ENCODE peak calls at places on chromosomes 5 and 9, in seven cellular contexts. X is hepatocyte, O is HCT116, P is GM23338, H is OCI-LY7, I is SK-N-SH, L is PC-3. B is an unnamed sample. For H3K4me1, the result is how much of the 10 kb centered on the place peaks cover.

GRCh38 chr5:159179556-159180305 is 29.6 kb downstream of the RNF145 start:
- DNase-seq in X (no peak), O (no peak), P (no peak), H (no peak), I (no peak), L (peak), B (no peak)

GRCh38 chr5:31811210-31811609 is 172.3 kb downstream of the PDZD2 start:
- DNase-seq in X (no peak), O (peak), P (no peak), H (no peak), I (no peak), L (peak), B (no peak)

GRCh38 chr5:124748687-124749594 is 2.5 kb upstream of the ZNF608 start:
- DNase-seq in X (peak), O (peak), P (peak), H (peak), I (peak), L (peak), B (peak)

GRCh38 chr5:140576776-140577201 is 12.2 kb downstream of the SLC35A4 start:
- DNase-seq in X (no peak), O (no peak), P (no peak), H (peak), I (no peak), L (no peak), B (no peak)

GRCh38 chr5:96228449-96228848 is 204.6 kb downstream of the PCSK1 start:
- DNase-seq in X (no peak), O (no peak), P (no peak), H (no peak), I (no peak), L (peak), B (no peak)

GRCh38 chr5:33409435-33410146 is 31.2 kb upstream of the TARS1 start:
- DNase-seq in X (peak), O (no peak), P (no peak), H (no peak), I (peak), L (no peak), B (no peak)

GRCh38 chr9:95874989-95875304 is 544 bp upstream of the ERCC6L2 start:
- DNase-seq in X (peak), O (no peak), P (peak), H (peak), I (peak), L (no peak), B (peak)

GRCh38 chr9:98118640-98119601 is at the start of gene TRIM14:
- DNase-seq in X (peak), O (peak), P (peak), H (peak), I (peak), L (peak), B (peak)

GRCh38 chr9:71909887-71910601 is 949 bp downstream of the ABHD17B start:
- DNase-seq in X (peak), O (no peak), P (peak), H (peak), I (peak), L (peak), B (peak)

GRCh38 chr9:1051286-1052118 is 1.3 kb downstream of the DMRT2 start:
- DNase-seq in X (peak), O (no peak), P (peak), H (peak), I (no peak), L (no peak), B (peak)

GRCh38 chr5:109690456-109691247 is 925 bp downstream of the MAN2A1 start:
- DNase-seq in X (peak), O (peak), P (peak), H (peak), I (peak), L (peak), B (peak)

GRCh38 chr9:15147471-15147870 is 159.5 kb downstream of the TTC39B start:
- DNase-seq in X (no peak), O (no peak), P (no peak), H (no peak), I (no peak), L (no peak), B (no peak)

GRCh38 chr9:99050292-99050911 is 54.5 kb upstream of the TGFBR1 start:
- DNase-seq in X (peak), O (no peak), P (no peak), H (no peak), I (no peak), L (peak), B (no peak)

GRCh38 chr9:93166699-93167098 is 17.2 kb upstream of the WNK2 start:
- DNase-seq in X (no peak), O (no peak), P (no peak), H (no peak), I (no peak), L (no peak), B (no peak)

GRCh38 chr9:93304574-93305496 is 120.9 kb downstream of the WNK2 start:
- DNase-seq in X (peak), O (no peak), P (peak), H (peak), I (peak), L (peak), B (peak)

GRCh38 chr9:109107402-109108240 is 12.1 kb downstream of the TMEM245 start:
- DNase-seq in X (peak), O (peak), P (no peak), H (no peak), I (no peak), L (peak), B (no peak)

GRCh38 chr5:11903121-11903613 is 1.1 kb downstream of the CTNND2 start:
- DNase-seq in X (peak), O (no peak), P (peak), H (no peak), I (no peak), L (no peak), B (peak)

GRCh38 chr5:174323878-174324281 is 278.4 kb downstream of the NSG2 start:
- DNase-seq in X (peak), O (peak), P (peak), H (peak), I (peak), L (peak), B (peak)

GRCh38 chr9:87592554-87593394 is 95.1 kb downstream of the DAPK1 start:
- DNase-seq in X (peak), O (no peak), P (no peak), H (no peak), I (no peak), L (no peak), B (no peak)

GRCh38 chr5:4906821-4907220 is 233.3 kb upstream of the ADAMTS16 start:
- DNase-seq in X (no peak), O (no peak), P (no peak), H (no peak), I (no peak), L (no peak), B (no peak)

GRCh38 chr9:78694950-78695349 is 398.0 kb downstream of the PSAT1 start:
- DNase-seq in X (no peak), O (no peak), P (no peak), H (peak), I (no peak), L (no peak), B (no peak)

GRCh38 chr9:13244190-13244589 is 35.3 kb downstream of the MPDZ start:
- DNase-seq in X (no peak), O (no peak), P (no peak), H (no peak), I (no peak), L (no peak), B (no peak)

GRCh38 chr9:101453776-101454570 is 18.4 kb upstream of the ALDOB start:
- DNase-seq in X (no peak), O (no peak), P (no peak), H (no peak), I (no peak), L (no peak), B (no peak)

GRCh38 chr5:133687212-133688051 is 75.1 kb upstream of the FSTL4 start:
- DNase-seq in X (no peak), O (no peak), P (no peak), H (no peak), I (no peak), L (no peak), B (peak)

GRCh38 chr5:84494453-84494852 is 109.8 kb upstream of the EDIL3 start:
- DNase-seq in X (no peak), O (no peak), P (no peak), H (no peak), I (no peak), L (peak), B (no peak)

GRCh38 chr5:66989286-66989685 is 207.3 kb downstream of the CD180 start:
- DNase-seq in X (no peak), O (no peak), P (peak), H (no peak), I (no peak), L (no peak), B (peak)

GRCh38 chr5:167147879-167148278 is 1143.6 kb upstream of the WWC1 start:
- DNase-seq in X (no peak), O (no peak), P (no peak), H (no peak), I (no peak), L (no peak), B (no peak)

GRCh38 chr5:54186912-54187445 is 123.4 kb downstream of the ARL15 start:
- DNase-seq in X (no peak), O (no peak), P (peak), H (no peak), I (no peak), L (no peak), B (peak)

GRCh38 chr9:37602817-37603216 is 10.4 kb upstream of the TOMM5 start:
- DNase-seq in X (peak), O (no peak), P (no peak), H (no peak), I (no peak), L (peak), B (no peak)

GRCh38 chr9:135583686-135584011 is 22.1 kb downstream of the PAEP start:
- DNase-seq in X (peak), O (no peak), P (no peak), H (no peak), I (no peak), L (no peak), B (no peak)
- TF ChIP-seq EZH2phosphoT487 in X (no peak), O (no peak), P (no peak), H (no peak), I (no peak), L (no peak), B (no peak)

GRCh38 chr9:31908891-31909480 is 475.5 kb upstream of the ACO1 start:
- DNase-seq in X (no peak), O (no peak), P (no peak), H (no peak), I (no peak), L (peak), B (no peak)

DNA sequence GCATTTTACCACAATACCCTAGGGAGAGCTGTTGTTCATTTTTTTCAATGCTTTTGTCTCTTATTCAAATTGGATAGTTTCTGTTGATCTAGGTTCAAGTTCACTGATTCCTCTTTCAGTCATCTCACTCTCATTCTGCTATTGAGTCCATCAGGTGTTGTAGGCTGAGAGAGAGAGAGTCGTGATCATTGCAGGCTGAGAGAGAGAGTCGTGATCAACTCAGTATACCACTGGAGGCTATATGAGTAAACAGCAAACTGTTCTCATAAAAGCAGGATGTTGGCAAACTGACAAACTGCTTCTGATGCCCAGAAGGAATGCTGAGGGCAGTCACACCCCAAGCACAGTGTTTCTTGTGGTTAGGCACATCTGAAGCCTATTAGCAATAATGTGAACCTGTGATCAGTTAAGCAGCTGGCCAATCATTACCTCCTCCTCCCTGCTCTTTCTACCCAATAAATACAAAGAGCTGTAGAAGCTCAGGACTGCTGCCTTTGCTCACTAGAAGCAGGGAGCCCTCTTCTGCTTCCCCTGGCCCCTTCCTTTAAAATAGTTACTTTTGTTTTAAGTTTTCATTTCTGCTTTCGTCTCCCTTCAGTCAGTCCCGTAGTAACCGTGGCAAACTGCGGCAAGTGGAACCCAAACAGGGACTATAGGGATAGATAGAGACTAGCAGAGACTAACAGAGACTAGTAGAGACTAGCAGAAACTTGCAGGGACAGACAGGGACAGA is 476.1 kb upstream of the ACO1 start:
- DNase-seq in X (no peak), O (peak), P (no peak), H (no peak), I (no peak), L (peak), B (no peak)
- H2AFZ ChIP-seq in X (no peak), O (no peak), P (peak), H (no peak), I (no peak), L (no peak), B (no peak)

GRCh38 chr9:121294866-121295661 is 27.1 kb downstream of the GSN start:
- DNase-seq in X (no peak), O (no peak), P (no peak), H (no peak), I (no peak), L (no peak), B (no peak)
- H3K4me1 ChIP-seq in X (under half), O (under half), P (under half), H (under half), I (under half), L (under half), B (under half)

DNA sequence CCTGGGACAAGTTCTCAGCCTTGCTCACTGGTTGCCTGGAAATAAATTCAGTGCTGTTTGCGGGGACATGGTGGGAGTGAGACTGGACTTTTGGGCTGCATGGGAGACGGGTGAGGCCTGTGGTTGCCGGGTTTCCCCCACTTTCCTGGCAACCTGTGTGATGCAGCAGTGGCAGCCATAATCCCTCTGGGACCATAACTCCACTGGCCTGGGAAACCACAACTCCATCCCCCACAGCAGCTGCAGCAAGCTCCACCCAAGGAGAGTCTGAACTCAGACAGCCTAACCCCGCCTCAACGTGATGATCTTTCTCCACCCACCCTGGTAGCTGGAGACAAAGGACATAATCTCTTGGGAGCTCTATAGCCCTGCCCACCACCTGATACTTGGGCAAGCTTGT is 349.9 kb downstream of the PIK3R1 start:
- DNase-seq in X (no peak), O (no peak), P (no peak), H (peak), I (no peak), L (no peak), B (no peak)
- TF ChIP-seq EZH2phosphoT487 in X (no peak), O (no peak), P (no peak), H (no peak), I (no peak), L (no peak), B (no peak)

B was measured in neural progenitor cell.